ENCODE peak calls at places on chromosomes 1 and 21, in six cellular contexts. P is GM12865, Q is bronchial epithelial cell, A is lung, J is HFF-Myc, R is foreskin fibroblast. D is an unnamed sample.

GRCh38 chr1:40919475-40920011 is 57.4 kb upstream of the CITED4 start:
- DNase-seq in P (no peak), Q (no peak), A (no peak), J (no peak), R (no peak), D (no peak)

GRCh38 chr1:41915786-41916571 is 2.7 kb downstream of the HIVEP3 start:
- DNase-seq in P (no peak), Q (no peak), A (peak), J (no peak), R (no peak), D (no peak)

GRCh38 chr1:186139706-186140105 is 235.3 kb downstream of the TPR start:
- DNase-seq in P (no peak), Q (no peak), A (no peak), J (no peak), R (peak), D (no peak)

GRCh38 chr1:7781923-7782495 is 2.1 kb upstream of the PER3 start:
- DNase-seq in P (peak), Q (no peak), A (no peak), J (no peak), R (no peak), D (no peak)

GRCh38 chr1:147892731-147893214 is 9.8 kb upstream of the GJA8 start:
- DNase-seq in P (peak), Q (peak), A (no peak), J (peak), R (peak), D (no peak)

GRCh38 chr1:179129702-179130473 is 48.0 kb downstream of the TOR3A start:
- DNase-seq in P (peak), Q (peak), A (no peak), J (no peak), R (no peak), D (no peak)

GRCh38 chr21:46369520-46370235 is 45.7 kb downstream of the PCNT start:
- DNase-seq in P (peak), Q (no peak), A (no peak), J (no peak), R (no peak), D (no peak)

GRCh38 chr1:176159993-176160392 is 47.1 kb downstream of the COP1 start:
- DNase-seq in P (no peak), Q (no peak), A (no peak), J (no peak), R (no peak), D (no peak)

GRCh38 chr1:113226118-113226517 is 153.1 kb downstream of the LRIG2 start:
- DNase-seq in P (peak), Q (no peak), A (no peak), J (no peak), R (no peak), D (no peak)

GRCh38 chr1:153220606-153221303 is 3.4 kb downstream of the PRR9 start:
- DNase-seq in P (no peak), Q (no peak), A (no peak), J (no peak), R (peak), D (no peak)

GRCh38 chr1:27970401-27970800 is 10.6 kb downstream of the XKR8 start:
- DNase-seq in P (no peak), Q (no peak), A (no peak), J (peak), R (peak), D (no peak)

GRCh38 chr1:184563308-184563707 is 176.5 kb downstream of the C1orf21 start:
- DNase-seq in P (peak), Q (peak), A (no peak), J (peak), R (peak), D (no peak)

GRCh38 chr1:186828612-186829542 is at the start of gene PLA2G4A:
- DNase-seq in P (peak), Q (peak), A (peak), J (peak), R (peak), D (no peak)

GRCh38 chr1:220182656-220183055 is 88.7 kb downstream of the IARS2 start:
- DNase-seq in P (no peak), Q (no peak), A (no peak), J (no peak), R (no peak), D (no peak)

GRCh38 chr1:159962176-159962575 is 8.1 kb upstream of the SLAMF9 start:
- DNase-seq in P (no peak), Q (no peak), A (no peak), J (no peak), R (no peak), D (no peak)

GRCh38 chr1:171344473-171344820 is 30.5 kb downstream of the FMO4 start:
- DNase-seq in P (no peak), Q (no peak), A (no peak), J (no peak), R (peak), D (no peak)

GRCh38 chr1:212355230-212355969 is 59.3 kb downstream of the PACC1 start:
- DNase-seq in P (no peak), Q (no peak), A (no peak), J (no peak), R (peak), D (no peak)

GRCh38 chr1:68470388-68470970 is 20.7 kb upstream of the RPE65 start:
- DNase-seq in P (peak), Q (no peak), A (no peak), J (no peak), R (peak), D (no peak)

GRCh38 chr1:211604548-211604947 is 25.6 kb upstream of the SLC30A1 start:
- DNase-seq in P (no peak), Q (no peak), A (no peak), J (no peak), R (no peak), D (no peak)

GRCh38 chr1:151435174-151435573 is 24.1 kb downstream of the POGZ start:
- DNase-seq in P (no peak), Q (peak), A (no peak), J (no peak), R (peak), D (no peak)

GRCh38 chr1:16903054-16903453 is 7.3 kb downstream of the RNU1-2 start:
- DNase-seq in P (no peak), Q (peak), A (no peak), J (no peak), R (peak), D (no peak)

DNA sequence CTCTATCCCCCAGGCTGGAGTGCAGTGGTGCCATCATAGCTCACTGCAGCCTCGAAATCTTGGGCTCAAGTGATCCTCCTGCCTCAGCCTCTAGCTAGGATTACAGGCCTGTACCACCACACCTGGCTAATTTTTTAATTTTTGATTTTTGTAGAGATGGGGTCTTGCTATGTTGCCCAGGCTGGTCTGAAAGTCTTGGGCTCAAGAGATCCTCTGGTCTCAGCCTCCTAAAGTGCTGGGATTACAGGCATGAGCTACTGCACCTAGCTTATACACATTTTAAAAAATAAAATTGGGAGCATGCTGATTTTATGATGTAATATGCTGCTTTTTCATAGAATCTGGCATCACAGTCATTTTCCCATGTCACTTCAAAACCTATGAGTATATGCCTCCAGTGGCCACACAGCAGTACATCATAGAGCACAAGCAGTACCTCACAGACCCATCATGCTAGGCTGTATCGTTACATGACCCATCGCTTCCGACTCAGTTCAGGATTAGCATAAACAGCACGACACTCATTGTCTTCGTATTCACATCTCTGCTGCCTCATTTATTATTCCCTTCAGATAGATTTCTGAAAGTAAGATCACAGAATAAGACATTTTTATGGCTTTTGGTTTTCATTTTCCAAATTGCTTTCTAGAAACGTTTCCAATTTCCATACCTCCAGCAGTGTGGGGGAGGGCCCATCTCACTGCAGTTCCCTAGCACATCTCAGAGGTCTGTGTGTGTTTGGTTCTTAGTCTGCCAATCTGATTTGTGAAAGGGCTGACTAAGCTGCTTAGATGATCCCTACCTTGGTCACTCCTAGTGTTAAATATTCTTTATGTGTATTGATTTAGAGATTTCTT is 36.0 kb upstream of the CCSAP start:
- DNase-seq in P (no peak), Q (no peak), A (no peak), J (no peak), R (peak), D (no peak)
- TF ChIP-seq CTCF in P (no peak), Q (no peak), A (no peak), J (no peak), R (no peak), D (no peak)

DNA sequence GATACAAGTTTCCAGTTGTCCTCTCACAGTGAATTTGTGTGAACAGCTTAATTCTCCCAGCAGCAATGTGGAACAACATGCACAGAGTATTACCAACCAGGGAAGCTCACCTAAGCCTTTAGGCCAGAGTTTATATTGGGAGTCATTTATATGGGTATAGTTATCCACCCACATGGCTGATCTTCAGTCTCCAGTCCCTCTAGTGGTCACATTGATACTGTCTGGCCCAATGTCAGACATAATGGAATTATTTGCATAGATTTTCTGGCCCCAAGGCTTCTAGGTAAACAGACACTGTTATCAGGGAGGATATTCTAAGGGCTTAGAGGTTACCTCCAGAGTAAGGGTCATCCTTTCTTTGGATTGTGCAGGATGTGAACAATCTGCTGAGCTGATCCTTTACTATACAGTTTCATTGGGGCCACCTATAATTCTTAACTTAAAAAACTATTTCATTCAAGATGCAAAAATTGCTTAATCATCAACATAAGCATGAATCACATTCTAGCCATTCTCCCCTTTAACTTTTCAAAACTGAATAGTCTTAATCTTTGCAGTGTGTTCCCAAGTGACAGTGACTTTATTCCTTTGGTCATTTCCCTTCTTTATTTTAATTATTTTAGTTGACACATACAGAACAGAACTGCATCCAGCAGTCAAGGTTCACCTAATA is 210.9 kb downstream of the LTN1 start:
- DNase-seq in P (peak), Q (peak), A (no peak), J (no peak), R (peak), D (no peak)
- TF ChIP-seq CTCF in P (peak), Q (peak), A (no peak), J (peak), R (peak), D (peak)

DNA sequence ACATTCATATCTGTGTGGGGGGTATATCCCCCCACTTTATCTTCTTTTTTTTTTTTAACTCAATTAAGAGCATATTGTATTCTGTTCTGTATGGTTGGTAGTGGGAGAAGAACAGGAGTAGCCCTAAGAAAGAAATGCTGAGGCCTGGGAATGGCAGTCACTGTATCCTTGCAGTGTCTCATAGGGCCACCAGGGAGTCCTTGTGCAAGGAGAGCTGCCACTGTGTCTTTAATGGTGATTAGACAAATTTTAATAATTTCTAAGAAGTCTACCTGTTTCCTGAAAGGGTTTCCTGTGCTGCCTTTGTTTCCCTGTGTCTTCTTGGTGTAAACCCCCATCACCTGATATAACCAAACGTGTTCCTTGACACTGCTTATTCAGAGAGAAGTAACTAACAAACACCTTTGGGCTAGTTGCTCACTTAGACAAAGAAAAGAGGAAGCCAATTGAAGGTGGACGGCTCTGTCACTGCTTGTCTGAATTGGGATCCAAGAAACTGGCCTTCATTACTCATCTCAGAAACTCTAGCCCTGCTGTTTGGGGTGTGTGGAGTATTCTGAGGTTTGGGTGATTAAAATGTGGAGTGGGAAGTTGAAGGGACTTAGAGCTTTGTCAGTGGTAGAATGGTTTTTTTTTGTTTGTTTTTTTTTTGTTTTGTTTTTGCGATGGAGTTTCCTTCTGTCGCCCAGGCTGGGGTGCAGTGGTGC is 15.2 kb downstream of the GIPC2 start:
- DNase-seq in P (peak), Q (peak), A (no peak), J (no peak), R (no peak), D (no peak)
- TF ChIP-seq CTCF in P (peak), Q (peak), A (no peak), J (no peak), R (peak), D (peak)

GRCh38 chr1:82759035-82759434 is 958.3 kb downstream of the ADGRL2 start:
- DNase-seq in P (no peak), Q (peak), A (no peak), J (no peak), R (no peak), D (no peak)
- TF ChIP-seq CTCF in P (no peak), Q (peak), A (no peak), J (peak), R (no peak), D (peak)

GRCh38 chr1:145823565-145824498 is at the start of the genes POLR3C and RNF115:
- DNase-seq in P (peak), Q (peak), A (peak), J (peak), R (peak), D (peak)
- TF ChIP-seq CTCF in P (no peak), Q (no peak), A (no peak), J (no peak), R (no peak), D (no peak)

GRCh38 chr1:79380078-79380477 is 373.5 kb upstream of the ADGRL4 start:
- DNase-seq in P (no peak), Q (no peak), A (no peak), J (no peak), R (no peak), D (no peak)
- TF ChIP-seq CTCF in P (no peak), Q (no peak), A (no peak), J (no peak), R (no peak), D (no peak)